ENCODE peak calls at places on chromosomes 11 and 22, in five cellular contexts. V is aorta, K is spleen, O is GM23248, I is upper lobe of right lung. H is an unnamed sample. For H3K4me1, the result is how much of the 10 kb centered on the place peaks cover.

GRCh38 chr11:17550455-17551346 is 3.6 kb downstream of the OTOG start:
- DNase-seq in V (peak), K (peak), O (peak), I (no peak), H (no peak)

GRCh38 chr11:33785609-33786008 is 11.3 kb upstream of the FBXO3 start:
- DNase-seq in O (no peak), V (no peak), I (no peak), K (no peak), H (no peak)

GRCh38 chr11:68780829-68781228 is 29.5 kb upstream of the TESMIN start:
- DNase-seq in O (no peak), K (no peak), I (peak), V (peak), H (peak)

GRCh38 chr22:37897805-37898204 is 8.3 kb upstream of the MICALL1 start:
- DNase-seq in O (no peak), V (no peak), I (no peak), K (no peak), H (no peak)

GRCh38 chr11:21289686-21290085 is 620.3 kb downstream of the NELL1 start:
- DNase-seq in K (no peak), O (no peak), I (no peak), V (no peak), H (no peak)

GRCh38 chr22:45612940-45613339 is 58.7 kb upstream of the ATXN10 start:
- DNase-seq in K (no peak), O (peak), V (no peak), I (peak), H (peak)

GRCh38 chr11:125171974-125172373 is 7.4 kb downstream of the PKNOX2 start:
- DNase-seq in V (no peak), K (peak), O (no peak), I (no peak), H (no peak)

GRCh38 chr11:95641506-95641905 is 148.1 kb downstream of the FAM76B start:
- DNase-seq in O (no peak), K (peak), V (peak), I (peak), H (no peak)

GRCh38 chr11:34860034-34860433 is 56.1 kb downstream of the APIP start:
- DNase-seq in V (no peak), I (no peak), O (peak), K (no peak), H (no peak)

DNA sequence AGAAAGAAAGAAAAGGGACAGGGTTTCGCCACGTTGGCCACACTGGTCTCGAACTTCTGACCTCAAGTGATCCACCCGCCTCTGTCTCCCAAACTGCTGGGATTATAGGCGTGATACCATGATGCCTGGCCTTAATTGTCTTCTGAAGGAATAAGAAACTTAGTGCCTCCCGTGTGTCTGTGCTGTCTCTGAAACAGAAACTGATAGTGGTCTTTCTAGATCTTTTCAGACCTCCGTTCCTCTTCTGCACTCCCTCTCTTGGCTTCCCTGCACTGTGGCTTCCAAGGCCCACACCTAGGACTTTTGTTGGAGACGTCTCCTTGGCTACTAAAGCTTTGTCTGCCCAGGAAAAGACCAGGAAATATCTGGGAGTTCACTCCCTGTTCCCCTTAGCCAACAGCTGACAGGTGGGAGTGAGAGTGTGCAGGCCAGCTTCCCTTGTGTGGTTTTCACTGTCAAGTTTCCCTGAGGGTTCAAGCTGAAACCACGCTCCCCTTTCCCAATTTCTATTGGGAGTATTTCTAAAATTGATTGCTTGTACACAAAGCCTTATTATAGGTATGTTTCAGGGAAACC is 10.1 kb upstream of the HTR3B start:
- DNase-seq in V (no peak), O (no peak), I (no peak), K (no peak), H (no peak)
- H3K4me3 ChIP-seq in V (no peak), O (no peak), I (no peak), K (no peak), H (no peak)

DNA sequence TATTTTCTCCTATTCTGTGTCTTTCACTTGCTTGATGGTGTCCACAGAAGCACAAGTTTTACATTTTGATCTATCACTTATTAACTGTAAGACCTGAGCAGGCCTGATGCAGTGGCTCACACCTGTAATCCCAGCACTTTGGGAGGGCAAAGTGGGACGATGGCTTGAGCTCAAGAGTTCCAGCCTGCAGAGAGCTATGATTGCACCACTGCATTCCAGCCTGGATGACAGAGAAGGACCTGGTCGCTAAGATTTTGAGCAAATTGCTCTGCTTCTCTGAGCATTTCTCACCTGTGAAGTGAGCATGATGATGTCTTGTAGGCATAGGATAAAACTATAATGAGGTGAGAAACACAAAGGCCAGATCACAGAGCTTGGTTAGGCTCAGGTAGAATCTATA is 6.7 kb downstream of the CCDC87 start:
- DNase-seq in K (no peak), O (no peak), V (no peak), I (no peak), H (no peak)
- H3K27ac ChIP-seq in K (no peak), O (no peak), V (no peak), I (no peak), H (no peak)

GRCh38 chr11:73268671-73269271 is 3.4 kb upstream of the P2RY6 start:
- DNase-seq in K (no peak), V (peak), I (peak), O (no peak), H (no peak)

GRCh38 chr11:73270089-73270854 is 1.9 kb upstream of the P2RY6 start:
- DNase-seq in O (no peak), I (peak), V (peak), K (no peak), H (no peak)

GRCh38 chr11:73270855-73271477 is 1.2 kb upstream of the P2RY6 start:
- DNase-seq in O (no peak), I (no peak), V (peak), K (no peak), H (no peak)

GRCh38 chr11:73267921-73268540 is 4.1 kb upstream of the P2RY6 start:
- DNase-seq in O (no peak), V (peak), K (no peak), I (no peak), H (no peak)

GRCh38 chr11:73269353-73270088 is 2.6 kb upstream of the P2RY6 start:
- DNase-seq in V (peak), O (no peak), I (peak), K (no peak), H (no peak)
- H3K4me1 ChIP-seq in V (under half), O (under half), I (under half), K (under half), H (under half)

GRCh38 chr11:63909621-63910506 is 7.1 kb downstream of the RCOR2 start:
- DNase-seq in O (no peak), I (no peak), K (no peak), V (peak), H (no peak)
- H3K4me3 ChIP-seq in O (no peak), I (no peak), K (no peak), V (no peak), H (no peak)

DNA sequence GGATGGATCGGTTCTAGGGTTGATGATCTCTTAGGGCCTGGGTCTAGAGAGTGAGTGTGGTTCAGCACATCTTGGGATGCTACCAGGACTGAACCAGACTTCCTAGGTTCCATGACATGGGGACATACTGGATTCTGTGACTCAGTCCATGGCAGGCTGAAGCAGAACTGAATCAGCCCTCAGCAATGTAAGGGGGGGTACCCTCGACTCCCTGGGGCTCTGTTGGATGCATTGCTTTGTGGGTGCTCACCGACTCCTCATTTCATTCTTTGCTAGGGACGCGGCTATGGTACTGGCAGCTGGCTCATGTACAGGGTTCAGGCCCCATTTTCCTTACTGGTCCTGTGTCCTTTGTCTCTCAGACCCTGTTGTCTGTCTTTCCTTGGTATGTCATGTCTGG is 733 bp upstream of the GRAMD1B start:
- DNase-seq in I (no peak), V (no peak), O (peak), K (no peak), H (no peak)
- H3K27ac ChIP-seq in I (no peak), V (no peak), O (peak), K (no peak), H (no peak)

DNA sequence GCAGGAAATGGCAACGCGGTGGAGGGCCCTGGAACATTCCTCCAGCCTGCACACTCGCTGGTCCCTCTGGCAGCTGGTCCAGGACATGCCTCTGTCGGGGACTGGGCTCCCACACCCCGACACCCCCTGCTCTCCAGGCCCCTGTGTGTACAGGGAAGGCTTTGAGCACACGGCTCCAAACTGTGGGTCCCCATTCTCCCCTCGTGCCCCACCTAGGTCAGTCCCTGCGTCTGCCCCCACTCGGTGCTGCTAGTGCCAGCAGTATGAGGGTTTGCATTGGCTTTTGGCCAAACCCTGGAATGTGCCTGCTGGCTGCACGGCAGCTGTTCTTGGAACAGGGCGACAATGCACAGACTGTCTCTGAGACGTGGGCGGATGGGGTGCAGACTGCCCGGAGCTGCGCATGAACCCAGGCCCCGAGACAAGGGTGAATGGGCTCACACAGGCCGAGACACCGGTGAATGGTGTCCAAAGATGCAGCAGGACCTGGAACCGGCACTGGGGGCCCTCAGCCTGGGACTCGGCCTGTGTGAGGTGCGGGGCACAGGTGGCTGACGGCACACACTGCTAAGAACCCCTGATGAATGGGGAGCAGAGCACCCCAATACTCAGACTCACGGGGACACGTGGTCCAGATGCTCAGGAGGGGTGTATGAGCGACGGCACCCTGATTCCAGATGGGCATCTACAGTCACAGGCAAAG is 7.5 kb upstream of the SYT8 start:
- DNase-seq in O (peak), I (peak), K (no peak), V (peak), H (peak)
- H3K4me1 ChIP-seq in O (under half), I (under half), K (under half), V (under half), H (under half)

GRCh38 chr11:83073884-83074283 is 2.2 kb upstream of the RAB30 start:
- DNase-seq in K (no peak), I (no peak), O (no peak), V (no peak), H (no peak)
- H3K4me3 ChIP-seq in K (no peak), I (no peak), O (peak), V (no peak), H (no peak)

GRCh38 chr11:122205036-122205435 is 89.0 kb upstream of the BLID start:
- DNase-seq in V (no peak), I (no peak), O (peak), K (no peak), H (no peak)
- H3K27ac ChIP-seq in V (peak), I (no peak), O (peak), K (no peak), H (peak)

DNA sequence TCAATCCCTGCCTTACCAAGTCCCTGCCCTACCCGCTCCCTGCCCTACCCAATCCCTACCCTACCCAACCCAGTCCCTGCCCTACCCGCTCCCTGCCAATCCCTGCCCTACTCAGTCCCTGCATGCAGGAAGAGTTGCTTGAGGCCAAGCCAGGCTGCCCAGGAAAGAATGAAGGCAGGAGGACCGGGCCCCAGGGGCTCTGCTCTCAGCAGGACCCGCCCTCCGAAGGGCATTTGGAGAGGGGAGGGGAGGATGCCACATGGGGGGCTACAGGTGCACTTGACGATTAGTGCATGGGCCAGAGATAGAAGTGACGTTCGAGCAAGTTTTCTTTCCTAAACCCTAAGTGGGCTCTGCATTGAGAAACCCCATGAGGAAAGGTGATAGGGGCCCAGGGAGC is 581.2 kb downstream of the TBC1D22A start:
- DNase-seq in V (no peak), K (no peak), I (no peak), O (no peak), H (no peak)
- H3K4me1 ChIP-seq in V (under half), K (under half), I (under half), O (under half), H (under half)

H was measured in right cardiac atrium.